ENCODE peak calls at places on chromosomes 13 and 19, in seven cellular contexts. H is PC-9; S is activated effector memory CD4-positive, alpha-beta T cell treated with Interleukin-2 at 50 U/mL for 16 hours; V is epithelial cell of esophagus; N is RCC 7860; D is GM23248; C is cerebellar nuclear complex. E is an unnamed sample.
A peak's percentile ranks its signal among the peaks of the same experiment; 100 is the strongest.

GRCh38 chr19:8388612-8388958 is 1.6 kb upstream of the RAB11B start:
- DNase-seq in C (no peak), V (no peak), H (no peak), S (no peak), N (no peak), D (no peak), E (no peak)

GRCh38 chr19:11138659-11139526 is 16.7 kb downstream of the SPC24 start:
- DNase-seq in N (peak; percentile 87), V (peak; percentile 55), S (no peak), D (peak; percentile 93), C (no peak), H (peak; percentile 86), E (no peak)

GRCh38 chr13:98483636-98484288 is 93.1 kb downstream of the STK24 start:
- DNase-seq in N (no peak), H (no peak), D (peak; percentile 37), C (no peak), V (no peak), S (no peak), E (no peak)

GRCh38 chr13:63605403-63605802 is 2189.8 kb upstream of the PCDH20 start:
- DNase-seq in C (no peak), D (no peak), N (no peak), S (no peak), H (no peak), V (no peak), E (no peak)

GRCh38 chr19:19276851-19277250 is 3.8 kb upstream of the TM6SF2 start:
- DNase-seq in H (no peak), D (no peak), C (no peak), S (no peak), N (no peak), V (no peak), E (no peak)

GRCh38 chr13:100436099-100436498 is 152.5 kb downstream of the GGACT start:
- DNase-seq in V (no peak), N (no peak), S (no peak), D (no peak), C (no peak), H (no peak), E (no peak)

GRCh38 chr19:30631035-30631375 is 258.8 kb downstream of the ZNF536 start:
- DNase-seq in H (no peak), S (no peak), D (no peak), C (peak; percentile 96), N (no peak), V (no peak), E (no peak)

GRCh38 chr19:7874080-7874856 is at the start of gene PRR36:
- DNase-seq in C (no peak), S (no peak), V (peak; percentile 24), D (no peak), H (peak; percentile 55), N (no peak), E (peak; percentile 80)

GRCh38 chr19:10924597-10924996 is 3.8 kb downstream of the YIPF2 start:
- DNase-seq in V (no peak), D (no peak), S (no peak), N (no peak), C (no peak), H (peak; percentile 10), E (no peak)

GRCh38 chr13:95355491-95355890 is 54.2 kb upstream of the ABCC4 start:
- DNase-seq in H (no peak), V (peak; percentile 71), N (peak; percentile 12), C (no peak), D (no peak), S (no peak), E (no peak)

GRCh38 chr13:43905435-43906031 is 25.8 kb downstream of the LACC1 start:
- DNase-seq in D (peak; percentile 81), H (peak; percentile 62), N (peak; percentile 29), S (no peak), C (no peak), V (peak; percentile 65), E (peak; percentile 34)

GRCh38 chr13:30744056-30744684 is 8.8 kb downstream of the ALOX5AP start:
- DNase-seq in V (peak; percentile 36), S (peak; percentile 81), N (peak; percentile 88), D (peak; percentile 48), H (peak; percentile 84), C (no peak), E (no peak)

GRCh38 chr13:83190020-83190419 is 692.3 kb downstream of the SLITRK1 start:
- DNase-seq in D (no peak), N (no peak), H (no peak), V (no peak), S (no peak), C (no peak), E (no peak)

GRCh38 chr13:51501592-51502205 is 48.9 kb upstream of the INTS6 start:
- DNase-seq in V (peak; percentile 74), S (no peak), N (peak; percentile 47), H (no peak), C (no peak), D (peak; percentile 82), E (no peak)

GRCh38 chr13:84706004-84706710 is 823.9 kb upstream of the SLITRK1 start:
- DNase-seq in N (no peak), D (no peak), H (no peak), S (no peak), V (no peak), C (no peak), E (no peak)

GRCh38 chr19:5976768-5977167 is 1.2 kb downstream of the RANBP3 start:
- DNase-seq in N (no peak), V (no peak), H (no peak), D (no peak), C (no peak), S (no peak), E (no peak)

GRCh38 chr13:97254809-97255208 is 32.7 kb downstream of the MBNL2 start:
- DNase-seq in C (no peak), S (no peak), N (peak; percentile 91), H (peak; percentile 90), D (peak; percentile 84), V (peak; percentile 91), E (no peak)

GRCh38 chr19:51259348-51260245 is 8.7 kb downstream of the SIGLECL1 start:
- DNase-seq in H (no peak), N (peak; percentile 29), C (peak; percentile 19), S (no peak), V (peak; percentile 24), D (peak; percentile 56), E (peak; percentile 15)

GRCh38 chr19:10115392-10116084 is 4.0 kb downstream of the P2RY11 start:
- DNase-seq in D (peak; percentile 31), N (no peak), C (no peak), H (no peak), V (no peak), S (no peak), E (no peak)

GRCh38 chr13:107770541-107770940 is 444.8 kb downstream of the LIG4 start:
- DNase-seq in C (no peak), N (no peak), V (no peak), S (no peak), D (no peak), H (peak; percentile 30), E (no peak)

GRCh38 chr19:56987184-56987583 is 132.6 kb upstream of the USP29 start:
- DNase-seq in C (no peak), D (no peak), N (no peak), V (no peak), H (no peak), S (no peak), E (no peak)

GRCh38 chr13:54449922-54450321 is 1421.3 kb downstream of the OLFM4 start:
- DNase-seq in C (no peak), N (no peak), V (peak; percentile 2), H (no peak), D (no peak), S (no peak), E (no peak)

GRCh38 chr19:31955884-31956283 is 389.5 kb upstream of the ZNF507 start:
- DNase-seq in C (no peak), V (no peak), N (no peak), H (no peak), S (no peak), D (no peak), E (no peak)

GRCh38 chr19:34217952-34218817 is 36.2 kb upstream of the GARRE1 start:
- DNase-seq in N (peak; percentile 88), H (peak; percentile 94), S (peak; percentile 64), V (peak; percentile 81), D (peak; percentile 83), C (no peak), E (peak; percentile 58)

GRCh38 chr13:70960841-70961443 is 852.7 kb upstream of the KLHL1 start:
- DNase-seq in C (no peak), V (peak; percentile 50), N (peak; percentile 11), D (peak; percentile 36), H (no peak), S (no peak), E (no peak)

GRCh38 chr13:75326173-75327131 is 155.5 kb downstream of the TBC1D4 start:
- DNase-seq in H (no peak), C (no peak), D (peak; percentile 8), S (peak; percentile 34), N (no peak), V (peak; percentile 46), E (no peak)

GRCh38 chr13:85597790-85598500 is 201.3 kb downstream of the SLITRK6 start:
- DNase-seq in H (no peak), V (peak; percentile 71), N (no peak), C (no peak), S (no peak), D (no peak), E (no peak)

GRCh38 chr13:75769141-75769905 is 133.2 kb downstream of the LMO7 start:
- DNase-seq in H (no peak), D (no peak), S (no peak), V (no peak), N (no peak), C (no peak), E (no peak)